ENCODE peak calls at places on chromosomes 2 and 18, in ten cellular contexts. One of them, this sample, is unnamed.

GRCh38 chr18:2547477-2548087 is 23.7 kb downstream of the METTL4 start:
- DNase-seq in RWPE1: peak; percentile 27
- DNase-seq in hepatocyte: peak; percentile 78
- DNase-seq in endothelial cell: no peak
- DNase-seq in fibroblast of villous mesenchyme: peak; percentile 71
- DNase-seq in prostate gland: no peak
- DNase-seq in GM10248: peak; percentile 23
- DNase-seq in K562: peak; percentile 69
- DNase-seq in Calu3: no peak
- DNase-seq in progenitor cell of endocrine pancreas: no peak
- DNase-seq in this sample: peak; percentile 78

GRCh38 chr2:44118257-44118656 is 50.4 kb upstream of the PPM1B start:
- DNase-seq in RWPE1: no peak
- DNase-seq in hepatocyte: no peak
- DNase-seq in endothelial cell: no peak
- DNase-seq in fibroblast of villous mesenchyme: peak; percentile 64
- DNase-seq in prostate gland: no peak
- DNase-seq in GM10248: no peak
- DNase-seq in K562: peak; percentile 31
- DNase-seq in Calu3: no peak
- DNase-seq in progenitor cell of endocrine pancreas: no peak
- DNase-seq in this sample: peak; percentile 50

GRCh38 chr2:116088246-116088645 is 1645.8 kb downstream of the DPP10 start:
- DNase-seq in RWPE1: no peak
- DNase-seq in hepatocyte: no peak
- DNase-seq in endothelial cell: no peak
- DNase-seq in fibroblast of villous mesenchyme: no peak
- DNase-seq in prostate gland: no peak
- DNase-seq in GM10248: no peak
- DNase-seq in K562: no peak
- DNase-seq in Calu3: no peak
- DNase-seq in progenitor cell of endocrine pancreas: no peak
- DNase-seq in this sample: no peak

GRCh38 chr18:78901923-78902794 is 77.5 kb upstream of the SALL3 start:
- DNase-seq in RWPE1: no peak
- DNase-seq in hepatocyte: no peak
- DNase-seq in endothelial cell: no peak
- DNase-seq in fibroblast of villous mesenchyme: no peak
- DNase-seq in prostate gland: no peak
- DNase-seq in GM10248: no peak
- DNase-seq in K562: no peak
- DNase-seq in Calu3: no peak
- DNase-seq in progenitor cell of endocrine pancreas: no peak
- DNase-seq in this sample: no peak

GRCh38 chr2:180705122-180705521 is 275.3 kb upstream of the UBE2E3 start:
- DNase-seq in RWPE1: no peak
- DNase-seq in hepatocyte: no peak
- DNase-seq in endothelial cell: no peak
- DNase-seq in fibroblast of villous mesenchyme: peak; percentile 23
- DNase-seq in prostate gland: no peak
- DNase-seq in GM10248: no peak
- DNase-seq in K562: peak; percentile 34
- DNase-seq in Calu3: no peak
- DNase-seq in progenitor cell of endocrine pancreas: no peak
- DNase-seq in this sample: peak; percentile 68

GRCh38 chr2:121151311-121152109 is 133.5 kb downstream of the TFCP2L1 start:
- DNase-seq in RWPE1: peak; percentile 61
- DNase-seq in hepatocyte: peak; percentile 44
- DNase-seq in endothelial cell: no peak
- DNase-seq in fibroblast of villous mesenchyme: no peak
- DNase-seq in prostate gland: peak; percentile 84
- DNase-seq in GM10248: no peak
- DNase-seq in K562: no peak
- DNase-seq in Calu3: peak; percentile 72
- DNase-seq in progenitor cell of endocrine pancreas: no peak
- DNase-seq in this sample: no peak

GRCh38 chr18:80159713-80160636 is 50.9 kb downstream of the ADNP2 start:
- DNase-seq in RWPE1: no peak
- DNase-seq in hepatocyte: no peak
- DNase-seq in endothelial cell: peak; percentile 56
- DNase-seq in fibroblast of villous mesenchyme: no peak
- DNase-seq in prostate gland: no peak
- DNase-seq in GM10248: peak; percentile 82
- DNase-seq in K562: no peak
- DNase-seq in Calu3: no peak
- DNase-seq in progenitor cell of endocrine pancreas: no peak
- DNase-seq in this sample: peak; percentile 21

GRCh38 chr2:216147172-216148131 is 38.3 kb downstream of the XRCC5 start:
- DNase-seq in RWPE1: no peak
- DNase-seq in hepatocyte: no peak
- DNase-seq in endothelial cell: no peak
- DNase-seq in fibroblast of villous mesenchyme: no peak
- DNase-seq in prostate gland: no peak
- DNase-seq in GM10248: no peak
- DNase-seq in K562: no peak
- DNase-seq in Calu3: no peak
- DNase-seq in progenitor cell of endocrine pancreas: no peak
- DNase-seq in this sample: no peak

GRCh38 chr18:3579701-3580100 is 129.7 kb downstream of the TGIF1 start:
- DNase-seq in RWPE1: no peak
- DNase-seq in hepatocyte: no peak
- DNase-seq in endothelial cell: no peak
- DNase-seq in fibroblast of villous mesenchyme: peak; percentile 91
- DNase-seq in prostate gland: no peak
- DNase-seq in GM10248: no peak
- DNase-seq in K562: no peak
- DNase-seq in Calu3: no peak
- DNase-seq in progenitor cell of endocrine pancreas: no peak
- DNase-seq in this sample: peak; percentile 89

GRCh38 chr2:102615620-102616436 is 3.5 kb upstream of the SLC9A2 start:
- DNase-seq in RWPE1: peak; percentile 66
- DNase-seq in hepatocyte: peak; percentile 88
- DNase-seq in endothelial cell: peak; percentile 40
- DNase-seq in fibroblast of villous mesenchyme: peak; percentile 60
- DNase-seq in prostate gland: peak; percentile 53
- DNase-seq in GM10248: peak; percentile 63
- DNase-seq in K562: peak; percentile 81
- DNase-seq in Calu3: peak; percentile 55
- DNase-seq in progenitor cell of endocrine pancreas: no peak
- DNase-seq in this sample: peak; percentile 73

GRCh38 chr18:48024009-48024512 is 93.6 kb upstream of the SMAD2 start:
- DNase-seq in RWPE1: no peak
- DNase-seq in hepatocyte: no peak
- DNase-seq in endothelial cell: no peak
- DNase-seq in fibroblast of villous mesenchyme: no peak
- DNase-seq in prostate gland: no peak
- DNase-seq in GM10248: no peak
- DNase-seq in K562: no peak
- DNase-seq in Calu3: no peak
- DNase-seq in progenitor cell of endocrine pancreas: no peak
- DNase-seq in this sample: no peak
- TF ChIP-seq CTCF in RWPE1: peak; percentile 22
- TF ChIP-seq CTCF in hepatocyte: no peak
- TF ChIP-seq CTCF in endothelial cell: no peak
- TF ChIP-seq CTCF in fibroblast of villous mesenchyme: no peak
- TF ChIP-seq CTCF in prostate gland: no peak
- TF ChIP-seq CTCF in GM10248: no peak
- TF ChIP-seq CTCF in K562: peak; percentile 42
- TF ChIP-seq CTCF in Calu3: no peak
- TF ChIP-seq CTCF in progenitor cell of endocrine pancreas: no peak
- TF ChIP-seq CTCF in this sample: no peak

DNA sequence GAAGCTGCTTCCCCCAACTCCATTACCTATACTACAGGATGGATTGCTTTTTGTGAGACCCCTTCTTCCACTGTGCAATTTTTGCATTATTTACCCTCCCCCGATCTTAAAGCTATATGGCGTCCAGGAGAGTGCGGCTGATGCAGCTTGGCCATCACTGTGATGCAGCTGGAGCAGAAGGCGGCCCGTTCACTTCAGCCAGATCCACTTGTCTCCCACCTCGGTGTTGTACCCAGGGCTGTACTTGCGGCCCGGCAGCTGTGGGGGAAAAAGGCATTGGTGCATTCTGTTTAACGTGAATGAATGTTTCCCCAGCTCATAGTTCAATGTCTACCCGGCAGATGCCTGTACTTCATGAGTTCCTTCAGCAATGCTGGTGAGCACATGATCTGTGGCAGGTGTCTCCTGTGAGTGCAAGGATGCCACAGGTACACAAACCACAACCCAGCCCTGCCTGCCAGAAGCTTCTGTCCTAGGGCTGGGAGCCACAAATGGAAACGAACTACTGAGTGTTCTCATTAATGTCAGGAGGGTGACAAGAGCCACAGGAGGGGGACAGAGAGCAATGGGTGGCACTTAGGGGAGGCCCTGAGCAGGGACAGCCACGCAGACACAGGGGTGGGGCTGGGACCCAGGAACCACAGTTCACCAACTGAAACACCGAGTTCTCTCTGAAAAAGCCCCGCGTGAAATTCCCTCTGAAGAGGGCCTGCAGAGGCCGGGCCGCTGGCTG is 64.0 kb downstream of the NDUFA10 start:
- DNase-seq in RWPE1: no peak
- DNase-seq in hepatocyte: no peak
- DNase-seq in endothelial cell: no peak
- DNase-seq in fibroblast of villous mesenchyme: no peak
- DNase-seq in prostate gland: no peak
- DNase-seq in GM10248: peak; percentile 62
- DNase-seq in K562: no peak
- DNase-seq in Calu3: no peak
- DNase-seq in progenitor cell of endocrine pancreas: no peak
- DNase-seq in this sample: no peak
- TF ChIP-seq CTCF in RWPE1: no peak
- TF ChIP-seq CTCF in hepatocyte: no peak
- TF ChIP-seq CTCF in endothelial cell: no peak
- TF ChIP-seq CTCF in fibroblast of villous mesenchyme: no peak
- TF ChIP-seq CTCF in prostate gland: no peak
- TF ChIP-seq CTCF in GM10248: peak; percentile 8
- TF ChIP-seq CTCF in K562: no peak
- TF ChIP-seq CTCF in Calu3: no peak
- TF ChIP-seq CTCF in progenitor cell of endocrine pancreas: no peak
- TF ChIP-seq CTCF in this sample: no peak

DNA sequence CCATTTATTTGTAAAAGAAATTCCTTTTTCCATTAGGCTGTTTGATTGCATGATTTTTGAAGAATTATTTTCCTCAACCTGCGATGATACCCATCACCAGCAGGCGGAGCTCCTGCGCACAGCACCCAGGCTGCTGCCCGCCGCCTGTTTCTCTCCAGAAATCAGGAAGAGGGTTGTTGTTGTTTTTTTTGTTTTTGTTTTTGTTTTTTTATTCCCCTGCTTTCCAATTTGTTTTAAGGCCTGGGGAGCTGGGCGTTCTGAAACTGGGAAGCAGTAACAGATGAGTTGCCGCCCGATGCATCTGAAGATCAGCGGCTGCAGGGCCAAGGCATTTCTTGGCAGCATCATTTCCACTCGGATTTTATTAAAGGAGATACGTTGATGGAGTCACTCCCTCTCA is 132.1 kb downstream of the MBP start:
- DNase-seq in RWPE1: peak; percentile 53
- DNase-seq in hepatocyte: peak; percentile 69
- DNase-seq in endothelial cell: peak; percentile 65
- DNase-seq in fibroblast of villous mesenchyme: peak; percentile 52
- DNase-seq in prostate gland: peak; percentile 30
- DNase-seq in GM10248: peak; percentile 74
- DNase-seq in K562: peak; percentile 32
- DNase-seq in Calu3: peak; percentile 82
- DNase-seq in progenitor cell of endocrine pancreas: no peak
- DNase-seq in this sample: peak; percentile 59
- TF ChIP-seq CTCF in RWPE1: peak; percentile 100
- TF ChIP-seq CTCF in hepatocyte: peak; percentile 96
- TF ChIP-seq CTCF in endothelial cell: peak; percentile 98
- TF ChIP-seq CTCF in fibroblast of villous mesenchyme: peak; percentile 99
- TF ChIP-seq CTCF in prostate gland: peak; percentile 92
- TF ChIP-seq CTCF in GM10248: peak; percentile 96
- TF ChIP-seq CTCF in K562: peak; percentile 80
- TF ChIP-seq CTCF in Calu3: peak; percentile 100
- TF ChIP-seq CTCF in progenitor cell of endocrine pancreas: peak; percentile 99
- TF ChIP-seq CTCF in this sample: peak; percentile 99

GRCh38 chr2:158457826-158458616 is 1.3 kb downstream of the PKP4 start:
- DNase-seq in RWPE1: peak; percentile 58
- DNase-seq in hepatocyte: peak; percentile 94
- DNase-seq in endothelial cell: peak; percentile 77
- DNase-seq in fibroblast of villous mesenchyme: peak; percentile 59
- DNase-seq in prostate gland: peak; percentile 76
- DNase-seq in GM10248: peak; percentile 66
- DNase-seq in K562: peak; percentile 87
- DNase-seq in Calu3: peak; percentile 93
- DNase-seq in progenitor cell of endocrine pancreas: peak; percentile 89
- DNase-seq in this sample: peak; percentile 60

GRCh38 chr2:158459161-158460003 is 2.6 kb downstream of the PKP4 start:
- DNase-seq in RWPE1: no peak
- DNase-seq in hepatocyte: no peak
- DNase-seq in endothelial cell: no peak
- DNase-seq in fibroblast of villous mesenchyme: no peak
- DNase-seq in prostate gland: no peak
- DNase-seq in GM10248: no peak
- DNase-seq in K562: peak; percentile 13
- DNase-seq in Calu3: no peak
- DNase-seq in progenitor cell of endocrine pancreas: no peak
- DNase-seq in this sample: peak; percentile 12

GRCh38 chr2:158458617-158458920 is 1.8 kb downstream of the PKP4 start:
- DNase-seq in RWPE1: no peak
- DNase-seq in hepatocyte: no peak
- DNase-seq in endothelial cell: no peak
- DNase-seq in fibroblast of villous mesenchyme: no peak
- DNase-seq in prostate gland: no peak
- DNase-seq in GM10248: no peak
- DNase-seq in K562: peak; percentile 28
- DNase-seq in Calu3: no peak
- DNase-seq in progenitor cell of endocrine pancreas: no peak
- DNase-seq in this sample: peak; percentile 13

GRCh38 chr2:158456309-158457066 is at the start of the genes CCDC148 and PKP4:
- DNase-seq in RWPE1: peak; percentile 96
- DNase-seq in hepatocyte: peak; percentile 97
- DNase-seq in endothelial cell: peak; percentile 92
- DNase-seq in fibroblast of villous mesenchyme: peak; percentile 91
- DNase-seq in prostate gland: peak; percentile 94
- DNase-seq in GM10248: peak; percentile 96
- DNase-seq in K562: peak; percentile 97
- DNase-seq in Calu3: peak; percentile 93
- DNase-seq in progenitor cell of endocrine pancreas: peak; percentile 83
- DNase-seq in this sample: peak; percentile 88

DNA sequence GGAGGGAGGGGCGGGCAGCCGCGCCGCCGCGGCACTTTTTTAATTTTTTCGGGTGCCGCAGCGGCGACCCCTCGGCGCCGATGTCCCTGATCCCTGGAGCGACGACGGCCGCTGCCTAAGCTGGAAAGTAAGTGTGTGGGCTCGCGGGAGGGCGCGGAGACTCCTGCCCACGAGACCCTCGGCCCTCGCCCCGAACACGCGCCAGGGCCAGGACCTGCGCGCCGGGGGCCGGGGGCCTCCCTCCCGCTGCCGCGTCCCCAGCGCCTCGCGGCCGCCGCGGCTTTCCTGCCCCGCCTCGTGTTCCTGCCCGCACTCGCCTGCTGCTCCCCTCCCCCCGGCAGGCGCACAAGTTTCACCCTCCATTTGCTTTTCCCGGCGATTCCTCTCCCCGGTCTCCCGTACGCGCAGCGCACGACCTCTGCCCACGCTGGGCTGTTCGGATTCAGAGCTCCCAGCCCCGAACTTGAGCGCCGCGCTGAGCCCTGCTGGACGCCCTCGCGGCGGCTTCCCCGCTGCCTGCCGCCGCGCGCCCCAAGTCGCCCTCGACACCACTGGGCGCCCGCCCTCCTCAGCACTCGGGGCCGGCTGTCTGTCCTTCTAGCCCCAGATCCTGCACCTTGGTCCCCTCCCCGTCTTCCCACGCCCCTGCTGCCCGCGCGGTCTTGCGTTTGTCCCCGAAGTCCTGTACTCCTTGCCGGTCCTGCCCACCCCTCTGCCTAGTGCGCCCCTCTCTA is 507 bp downstream of the PKP4 start:
- DNase-seq in RWPE1: peak; percentile 58
- DNase-seq in hepatocyte: peak; percentile 82
- DNase-seq in endothelial cell: peak; percentile 70
- DNase-seq in fibroblast of villous mesenchyme: peak; percentile 62
- DNase-seq in prostate gland: peak; percentile 28
- DNase-seq in GM10248: peak; percentile 63
- DNase-seq in K562: peak; percentile 77
- DNase-seq in Calu3: peak; percentile 68
- DNase-seq in progenitor cell of endocrine pancreas: peak; percentile 53
- DNase-seq in this sample: peak; percentile 60
- TF ChIP-seq CTCF in RWPE1: no peak
- TF ChIP-seq CTCF in hepatocyte: no peak
- TF ChIP-seq CTCF in endothelial cell: no peak
- TF ChIP-seq CTCF in fibroblast of villous mesenchyme: peak; percentile 23
- TF ChIP-seq CTCF in prostate gland: no peak
- TF ChIP-seq CTCF in GM10248: peak; percentile 5
- TF ChIP-seq CTCF in K562: no peak
- TF ChIP-seq CTCF in Calu3: no peak
- TF ChIP-seq CTCF in progenitor cell of endocrine pancreas: no peak
- TF ChIP-seq CTCF in this sample: peak; percentile 0